ENCODE peak calls at places on chromosomes 16 and 17, in ten cellular contexts. One of them, this sample, is unnamed.

GRCh38 chr17:59842901-59843652 is 49.7 kb downstream of the TUBD1 start:
- DNase-seq in activated CD4-positive, alpha-beta T cell treated with anti-CD3 and anti-CD28 coated beads, Interleukin-2, amount 50 U/mL, for 1 hour: peak; percentile 45
- DNase-seq in EH: peak; percentile 98
- DNase-seq in nucleus accumbens: no peak
- DNase-seq in mesothelial cell of epicardium: no peak
- DNase-seq in fibroblast of lung: peak; percentile 97
- DNase-seq in EL: peak; percentile 94
- DNase-seq in activated T-helper 1 cell treated with anti-CD3 and anti-CD28 coated beads, Interleukin-2, amount 50 U/mL, for 16 hours: no peak
- DNase-seq in NCI-H1417: no peak
- DNase-seq in NCI-H1436 treated with DMSO at 0.1 percent for 48 hours: no peak
- DNase-seq in this sample: no peak

GRCh38 chr16:11203111-11203623 is 52.8 kb downstream of the SOCS1 start:
- DNase-seq in EL: no peak
- DNase-seq in fibroblast of lung: no peak
- DNase-seq in activated T-helper 1 cell treated with anti-CD3 and anti-CD28 coated beads, Interleukin-2, amount 50 U/mL, for 16 hours: no peak
- DNase-seq in mesothelial cell of epicardium: no peak
- DNase-seq in nucleus accumbens: no peak
- DNase-seq in NCI-H1417: peak; percentile 9
- DNase-seq in NCI-H1436 treated with DMSO at 0.1 percent for 48 hours: no peak
- DNase-seq in EH: no peak
- DNase-seq in activated CD4-positive, alpha-beta T cell treated with anti-CD3 and anti-CD28 coated beads, Interleukin-2, amount 50 U/mL, for 1 hour: no peak
- DNase-seq in this sample: no peak

GRCh38 chr17:4703330-4703691 is 626 bp downstream of the PELP1 start:
- DNase-seq in NCI-H1417: no peak
- DNase-seq in activated CD4-positive, alpha-beta T cell treated with anti-CD3 and anti-CD28 coated beads, Interleukin-2, amount 50 U/mL, for 1 hour: no peak
- DNase-seq in EL: no peak
- DNase-seq in fibroblast of lung: no peak
- DNase-seq in NCI-H1436 treated with DMSO at 0.1 percent for 48 hours: no peak
- DNase-seq in mesothelial cell of epicardium: no peak
- DNase-seq in nucleus accumbens: no peak
- DNase-seq in EH: no peak
- DNase-seq in activated T-helper 1 cell treated with anti-CD3 and anti-CD28 coated beads, Interleukin-2, amount 50 U/mL, for 16 hours: no peak
- DNase-seq in this sample: no peak

GRCh38 chr17:3800362-3801042 is 486 bp downstream of the ITGAE start:
- DNase-seq in EH: no peak
- DNase-seq in nucleus accumbens: no peak
- DNase-seq in NCI-H1436 treated with DMSO at 0.1 percent for 48 hours: no peak
- DNase-seq in fibroblast of lung: no peak
- DNase-seq in activated CD4-positive, alpha-beta T cell treated with anti-CD3 and anti-CD28 coated beads, Interleukin-2, amount 50 U/mL, for 1 hour: no peak
- DNase-seq in EL: no peak
- DNase-seq in NCI-H1417: no peak
- DNase-seq in mesothelial cell of epicardium: no peak
- DNase-seq in activated T-helper 1 cell treated with anti-CD3 and anti-CD28 coated beads, Interleukin-2, amount 50 U/mL, for 16 hours: no peak
- DNase-seq in this sample: no peak

GRCh38 chr16:22184615-22184968 is 21.5 kb upstream of the EEF2K start:
- DNase-seq in EH: no peak
- DNase-seq in nucleus accumbens: no peak
- DNase-seq in NCI-H1417: no peak
- DNase-seq in fibroblast of lung: no peak
- DNase-seq in activated CD4-positive, alpha-beta T cell treated with anti-CD3 and anti-CD28 coated beads, Interleukin-2, amount 50 U/mL, for 1 hour: no peak
- DNase-seq in NCI-H1436 treated with DMSO at 0.1 percent for 48 hours: no peak
- DNase-seq in activated T-helper 1 cell treated with anti-CD3 and anti-CD28 coated beads, Interleukin-2, amount 50 U/mL, for 16 hours: no peak
- DNase-seq in EL: no peak
- DNase-seq in mesothelial cell of epicardium: no peak
- DNase-seq in this sample: no peak

GRCh38 chr17:33218657-33219298 is 74.3 kb downstream of the ASIC2 start:
- DNase-seq in activated T-helper 1 cell treated with anti-CD3 and anti-CD28 coated beads, Interleukin-2, amount 50 U/mL, for 16 hours: no peak
- DNase-seq in fibroblast of lung: peak; percentile 51
- DNase-seq in mesothelial cell of epicardium: no peak
- DNase-seq in NCI-H1436 treated with DMSO at 0.1 percent for 48 hours: no peak
- DNase-seq in nucleus accumbens: no peak
- DNase-seq in EH: peak; percentile 44
- DNase-seq in NCI-H1417: no peak
- DNase-seq in EL: no peak
- DNase-seq in activated CD4-positive, alpha-beta T cell treated with anti-CD3 and anti-CD28 coated beads, Interleukin-2, amount 50 U/mL, for 1 hour: no peak
- DNase-seq in this sample: peak; percentile 51

GRCh38 chr16:19084139-19084538 is 16.7 kb downstream of the COQ7 start:
- DNase-seq in NCI-H1417: no peak
- DNase-seq in EL: no peak
- DNase-seq in NCI-H1436 treated with DMSO at 0.1 percent for 48 hours: no peak
- DNase-seq in mesothelial cell of epicardium: no peak
- DNase-seq in activated T-helper 1 cell treated with anti-CD3 and anti-CD28 coated beads, Interleukin-2, amount 50 U/mL, for 16 hours: no peak
- DNase-seq in EH: no peak
- DNase-seq in fibroblast of lung: no peak
- DNase-seq in nucleus accumbens: no peak
- DNase-seq in activated CD4-positive, alpha-beta T cell treated with anti-CD3 and anti-CD28 coated beads, Interleukin-2, amount 50 U/mL, for 1 hour: no peak
- DNase-seq in this sample: no peak

GRCh38 chr16:29745126-29745852 is 501 bp downstream of the C16orf54 start:
- DNase-seq in EL: no peak
- DNase-seq in NCI-H1417: no peak
- DNase-seq in nucleus accumbens: no peak
- DNase-seq in NCI-H1436 treated with DMSO at 0.1 percent for 48 hours: no peak
- DNase-seq in EH: no peak
- DNase-seq in activated T-helper 1 cell treated with anti-CD3 and anti-CD28 coated beads, Interleukin-2, amount 50 U/mL, for 16 hours: no peak
- DNase-seq in activated CD4-positive, alpha-beta T cell treated with anti-CD3 and anti-CD28 coated beads, Interleukin-2, amount 50 U/mL, for 1 hour: peak; percentile 40
- DNase-seq in mesothelial cell of epicardium: no peak
- DNase-seq in fibroblast of lung: no peak
- DNase-seq in this sample: no peak

GRCh38 chr17:79294459-79295071 is 219.9 kb downstream of the ENGASE start:
- DNase-seq in activated T-helper 1 cell treated with anti-CD3 and anti-CD28 coated beads, Interleukin-2, amount 50 U/mL, for 16 hours: peak; percentile 22
- DNase-seq in fibroblast of lung: peak; percentile 32
- DNase-seq in NCI-H1436 treated with DMSO at 0.1 percent for 48 hours: no peak
- DNase-seq in EH: peak; percentile 39
- DNase-seq in activated CD4-positive, alpha-beta T cell treated with anti-CD3 and anti-CD28 coated beads, Interleukin-2, amount 50 U/mL, for 1 hour: peak; percentile 36
- DNase-seq in nucleus accumbens: peak; percentile 6
- DNase-seq in NCI-H1417: no peak
- DNase-seq in EL: peak; percentile 35
- DNase-seq in mesothelial cell of epicardium: peak; percentile 94
- DNase-seq in this sample: peak; percentile 54

GRCh38 chr17:78828470-78829185 is 12.0 kb downstream of the USP36 start:
- DNase-seq in mesothelial cell of epicardium: no peak
- DNase-seq in EH: peak; percentile 72
- DNase-seq in nucleus accumbens: no peak
- DNase-seq in fibroblast of lung: peak; percentile 66
- DNase-seq in NCI-H1417: no peak
- DNase-seq in activated CD4-positive, alpha-beta T cell treated with anti-CD3 and anti-CD28 coated beads, Interleukin-2, amount 50 U/mL, for 1 hour: no peak
- DNase-seq in EL: peak; percentile 70
- DNase-seq in NCI-H1436 treated with DMSO at 0.1 percent for 48 hours: no peak
- DNase-seq in activated T-helper 1 cell treated with anti-CD3 and anti-CD28 coated beads, Interleukin-2, amount 50 U/mL, for 16 hours: no peak
- DNase-seq in this sample: peak; percentile 75

GRCh38 chr17:18261146-18261515 is 669 bp downstream of the MIEF2 start:
- DNase-seq in NCI-H1436 treated with DMSO at 0.1 percent for 48 hours: no peak
- DNase-seq in fibroblast of lung: peak; percentile 30
- DNase-seq in nucleus accumbens: no peak
- DNase-seq in EL: peak; percentile 71
- DNase-seq in activated CD4-positive, alpha-beta T cell treated with anti-CD3 and anti-CD28 coated beads, Interleukin-2, amount 50 U/mL, for 1 hour: peak; percentile 18
- DNase-seq in EH: peak; percentile 71
- DNase-seq in activated T-helper 1 cell treated with anti-CD3 and anti-CD28 coated beads, Interleukin-2, amount 50 U/mL, for 16 hours: no peak
- DNase-seq in mesothelial cell of epicardium: no peak
- DNase-seq in NCI-H1417: no peak
- DNase-seq in this sample: peak; percentile 84

GRCh38 chr16:11612110-11612981 is 25.6 kb upstream of the LITAF start:
- DNase-seq in EH: no peak
- DNase-seq in activated CD4-positive, alpha-beta T cell treated with anti-CD3 and anti-CD28 coated beads, Interleukin-2, amount 50 U/mL, for 1 hour: no peak
- DNase-seq in NCI-H1436 treated with DMSO at 0.1 percent for 48 hours: no peak
- DNase-seq in NCI-H1417: no peak
- DNase-seq in nucleus accumbens: no peak
- DNase-seq in mesothelial cell of epicardium: no peak
- DNase-seq in activated T-helper 1 cell treated with anti-CD3 and anti-CD28 coated beads, Interleukin-2, amount 50 U/mL, for 16 hours: no peak
- DNase-seq in EL: no peak
- DNase-seq in fibroblast of lung: no peak
- DNase-seq in this sample: no peak

GRCh38 chr16:85210423-85211169 is 98.3 kb upstream of the CIBAR2 start:
- DNase-seq in fibroblast of lung: peak; percentile 86
- DNase-seq in EL: peak; percentile 90
- DNase-seq in nucleus accumbens: no peak
- DNase-seq in activated T-helper 1 cell treated with anti-CD3 and anti-CD28 coated beads, Interleukin-2, amount 50 U/mL, for 16 hours: no peak
- DNase-seq in NCI-H1436 treated with DMSO at 0.1 percent for 48 hours: no peak
- DNase-seq in NCI-H1417: no peak
- DNase-seq in activated CD4-positive, alpha-beta T cell treated with anti-CD3 and anti-CD28 coated beads, Interleukin-2, amount 50 U/mL, for 1 hour: no peak
- DNase-seq in mesothelial cell of epicardium: no peak
- DNase-seq in EH: peak; percentile 95
- DNase-seq in this sample: peak; percentile 82

GRCh38 chr16:58148526-58148925 is 19.3 kb upstream of the CFAP20 start:
- DNase-seq in nucleus accumbens: no peak
- DNase-seq in EL: no peak
- DNase-seq in mesothelial cell of epicardium: no peak
- DNase-seq in activated T-helper 1 cell treated with anti-CD3 and anti-CD28 coated beads, Interleukin-2, amount 50 U/mL, for 16 hours: no peak
- DNase-seq in NCI-H1417: no peak
- DNase-seq in NCI-H1436 treated with DMSO at 0.1 percent for 48 hours: no peak
- DNase-seq in activated CD4-positive, alpha-beta T cell treated with anti-CD3 and anti-CD28 coated beads, Interleukin-2, amount 50 U/mL, for 1 hour: no peak
- DNase-seq in EH: no peak
- DNase-seq in fibroblast of lung: no peak
- DNase-seq in this sample: no peak

GRCh38 chr17:55458977-55459376 is 37.3 kb upstream of the MMD start:
- DNase-seq in fibroblast of lung: peak; percentile 73
- DNase-seq in activated T-helper 1 cell treated with anti-CD3 and anti-CD28 coated beads, Interleukin-2, amount 50 U/mL, for 16 hours: no peak
- DNase-seq in EH: peak; percentile 25
- DNase-seq in EL: peak; percentile 66
- DNase-seq in NCI-H1436 treated with DMSO at 0.1 percent for 48 hours: no peak
- DNase-seq in NCI-H1417: no peak
- DNase-seq in nucleus accumbens: no peak
- DNase-seq in activated CD4-positive, alpha-beta T cell treated with anti-CD3 and anti-CD28 coated beads, Interleukin-2, amount 50 U/mL, for 1 hour: no peak
- DNase-seq in mesothelial cell of epicardium: no peak
- DNase-seq in this sample: peak; percentile 29

GRCh38 chr16:65833171-65833871 is 533.2 kb upstream of the CDH5 start:
- DNase-seq in mesothelial cell of epicardium: no peak
- DNase-seq in EL: peak; percentile 89
- DNase-seq in NCI-H1436 treated with DMSO at 0.1 percent for 48 hours: no peak
- DNase-seq in activated T-helper 1 cell treated with anti-CD3 and anti-CD28 coated beads, Interleukin-2, amount 50 U/mL, for 16 hours: no peak
- DNase-seq in activated CD4-positive, alpha-beta T cell treated with anti-CD3 and anti-CD28 coated beads, Interleukin-2, amount 50 U/mL, for 1 hour: no peak
- DNase-seq in nucleus accumbens: no peak
- DNase-seq in NCI-H1417: no peak
- DNase-seq in EH: peak; percentile 95
- DNase-seq in fibroblast of lung: peak; percentile 64
- DNase-seq in this sample: peak; percentile 13

GRCh38 chr17:72296456-72296855 is 175.6 kb downstream of the SOX9 start:
- DNase-seq in activated CD4-positive, alpha-beta T cell treated with anti-CD3 and anti-CD28 coated beads, Interleukin-2, amount 50 U/mL, for 1 hour: no peak
- DNase-seq in mesothelial cell of epicardium: no peak
- DNase-seq in nucleus accumbens: no peak
- DNase-seq in EL: peak; percentile 15
- DNase-seq in fibroblast of lung: peak; percentile 31
- DNase-seq in NCI-H1417: no peak
- DNase-seq in EH: no peak
- DNase-seq in NCI-H1436 treated with DMSO at 0.1 percent for 48 hours: no peak
- DNase-seq in activated T-helper 1 cell treated with anti-CD3 and anti-CD28 coated beads, Interleukin-2, amount 50 U/mL, for 16 hours: no peak
- DNase-seq in this sample: no peak

GRCh38 chr16:75584108-75584507 is 17.9 kb downstream of the GABARAPL2 start:
- DNase-seq in nucleus accumbens: no peak
- DNase-seq in mesothelial cell of epicardium: no peak
- DNase-seq in fibroblast of lung: no peak
- DNase-seq in EH: no peak
- DNase-seq in activated T-helper 1 cell treated with anti-CD3 and anti-CD28 coated beads, Interleukin-2, amount 50 U/mL, for 16 hours: no peak
- DNase-seq in NCI-H1417: no peak
- DNase-seq in EL: no peak
- DNase-seq in NCI-H1436 treated with DMSO at 0.1 percent for 48 hours: no peak
- DNase-seq in activated CD4-positive, alpha-beta T cell treated with anti-CD3 and anti-CD28 coated beads, Interleukin-2, amount 50 U/mL, for 1 hour: no peak
- DNase-seq in this sample: no peak

GRCh38 chr16:49464877-49465504 is 91.4 kb downstream of the C16orf78 start:
- DNase-seq in activated T-helper 1 cell treated with anti-CD3 and anti-CD28 coated beads, Interleukin-2, amount 50 U/mL, for 16 hours: no peak
- DNase-seq in nucleus accumbens: no peak
- DNase-seq in EL: no peak
- DNase-seq in mesothelial cell of epicardium: peak; percentile 50
- DNase-seq in NCI-H1436 treated with DMSO at 0.1 percent for 48 hours: peak; percentile 66
- DNase-seq in EH: no peak
- DNase-seq in NCI-H1417: peak; percentile 28
- DNase-seq in fibroblast of lung: no peak
- DNase-seq in activated CD4-positive, alpha-beta T cell treated with anti-CD3 and anti-CD28 coated beads, Interleukin-2, amount 50 U/mL, for 1 hour: no peak
- DNase-seq in this sample: no peak

GRCh38 chr16:83870830-83871229 is 28.1 kb upstream of the MLYCD start:
- DNase-seq in activated T-helper 1 cell treated with anti-CD3 and anti-CD28 coated beads, Interleukin-2, amount 50 U/mL, for 16 hours: no peak
- DNase-seq in nucleus accumbens: no peak
- DNase-seq in EH: no peak
- DNase-seq in activated CD4-positive, alpha-beta T cell treated with anti-CD3 and anti-CD28 coated beads, Interleukin-2, amount 50 U/mL, for 1 hour: no peak
- DNase-seq in EL: no peak
- DNase-seq in NCI-H1417: no peak
- DNase-seq in fibroblast of lung: no peak
- DNase-seq in NCI-H1436 treated with DMSO at 0.1 percent for 48 hours: no peak
- DNase-seq in mesothelial cell of epicardium: no peak
- DNase-seq in this sample: no peak

GRCh38 chr16:70695351-70696070 is 9.7 kb upstream of the MTSS2 start:
- DNase-seq in NCI-H1436 treated with DMSO at 0.1 percent for 48 hours: no peak
- DNase-seq in nucleus accumbens: no peak
- DNase-seq in activated CD4-positive, alpha-beta T cell treated with anti-CD3 and anti-CD28 coated beads, Interleukin-2, amount 50 U/mL, for 1 hour: no peak
- DNase-seq in fibroblast of lung: no peak
- DNase-seq in EH: peak; percentile 64
- DNase-seq in mesothelial cell of epicardium: no peak
- DNase-seq in EL: peak; percentile 67
- DNase-seq in activated T-helper 1 cell treated with anti-CD3 and anti-CD28 coated beads, Interleukin-2, amount 50 U/mL, for 16 hours: no peak
- DNase-seq in NCI-H1417: peak; percentile 5
- DNase-seq in this sample: no peak

GRCh38 chr17:81890447-81891302 is 711 bp downstream of the ALYREF start:
- DNase-seq in activated CD4-positive, alpha-beta T cell treated with anti-CD3 and anti-CD28 coated beads, Interleukin-2, amount 50 U/mL, for 1 hour: no peak
- DNase-seq in activated T-helper 1 cell treated with anti-CD3 and anti-CD28 coated beads, Interleukin-2, amount 50 U/mL, for 16 hours: no peak
- DNase-seq in mesothelial cell of epicardium: no peak
- DNase-seq in NCI-H1436 treated with DMSO at 0.1 percent for 48 hours: no peak
- DNase-seq in nucleus accumbens: no peak
- DNase-seq in fibroblast of lung: no peak
- DNase-seq in EH: peak; percentile 25
- DNase-seq in NCI-H1417: no peak
- DNase-seq in EL: no peak
- DNase-seq in this sample: no peak

GRCh38 chr16:82067042-82067809 is 32.2 kb downstream of the HSD17B2 start:
- DNase-seq in EL: no peak
- DNase-seq in activated CD4-positive, alpha-beta T cell treated with anti-CD3 and anti-CD28 coated beads, Interleukin-2, amount 50 U/mL, for 1 hour: no peak
- DNase-seq in activated T-helper 1 cell treated with anti-CD3 and anti-CD28 coated beads, Interleukin-2, amount 50 U/mL, for 16 hours: no peak
- DNase-seq in nucleus accumbens: no peak
- DNase-seq in mesothelial cell of epicardium: no peak
- DNase-seq in NCI-H1436 treated with DMSO at 0.1 percent for 48 hours: no peak
- DNase-seq in NCI-H1417: no peak
- DNase-seq in EH: no peak
- DNase-seq in fibroblast of lung: no peak
- DNase-seq in this sample: peak; percentile 18

GRCh38 chr16:10743610-10744369 is at the start of gene NUBP1:
- DNase-seq in activated T-helper 1 cell treated with anti-CD3 and anti-CD28 coated beads, Interleukin-2, amount 50 U/mL, for 16 hours: peak; percentile 100
- DNase-seq in NCI-H1436 treated with DMSO at 0.1 percent for 48 hours: peak; percentile 72
- DNase-seq in NCI-H1417: peak; percentile 90
- DNase-seq in mesothelial cell of epicardium: peak; percentile 99
- DNase-seq in nucleus accumbens: peak; percentile 100
- DNase-seq in EL: peak; percentile 97
- DNase-seq in fibroblast of lung: peak; percentile 98
- DNase-seq in EH: peak; percentile 98
- DNase-seq in activated CD4-positive, alpha-beta T cell treated with anti-CD3 and anti-CD28 coated beads, Interleukin-2, amount 50 U/mL, for 1 hour: peak; percentile 99
- DNase-seq in this sample: peak; percentile 96

GRCh38 chr17:17876959-17877547 is 40.3 kb upstream of the SREBF1 start:
- DNase-seq in mesothelial cell of epicardium: peak; percentile 51
- DNase-seq in activated CD4-positive, alpha-beta T cell treated with anti-CD3 and anti-CD28 coated beads, Interleukin-2, amount 50 U/mL, for 1 hour: no peak
- DNase-seq in activated T-helper 1 cell treated with anti-CD3 and anti-CD28 coated beads, Interleukin-2, amount 50 U/mL, for 16 hours: no peak
- DNase-seq in fibroblast of lung: peak; percentile 71
- DNase-seq in EH: peak; percentile 62
- DNase-seq in NCI-H1417: no peak
- DNase-seq in EL: peak; percentile 20
- DNase-seq in nucleus accumbens: no peak
- DNase-seq in NCI-H1436 treated with DMSO at 0.1 percent for 48 hours: no peak
- DNase-seq in this sample: no peak

GRCh38 chr16:63981639-63982038 is 1140.2 kb downstream of the CDH11 start:
- DNase-seq in fibroblast of lung: no peak
- DNase-seq in NCI-H1417: no peak
- DNase-seq in NCI-H1436 treated with DMSO at 0.1 percent for 48 hours: no peak
- DNase-seq in activated T-helper 1 cell treated with anti-CD3 and anti-CD28 coated beads, Interleukin-2, amount 50 U/mL, for 16 hours: no peak
- DNase-seq in EL: no peak
- DNase-seq in EH: no peak
- DNase-seq in activated CD4-positive, alpha-beta T cell treated with anti-CD3 and anti-CD28 coated beads, Interleukin-2, amount 50 U/mL, for 1 hour: no peak
- DNase-seq in mesothelial cell of epicardium: no peak
- DNase-seq in nucleus accumbens: no peak
- DNase-seq in this sample: no peak

GRCh38 chr16:68298907-68299515 is 11.7 kb downstream of the SLC7A6OS start:
- DNase-seq in activated T-helper 1 cell treated with anti-CD3 and anti-CD28 coated beads, Interleukin-2, amount 50 U/mL, for 16 hours: no peak
- DNase-seq in fibroblast of lung: peak; percentile 73
- DNase-seq in activated CD4-positive, alpha-beta T cell treated with anti-CD3 and anti-CD28 coated beads, Interleukin-2, amount 50 U/mL, for 1 hour: no peak
- DNase-seq in NCI-H1417: no peak
- DNase-seq in mesothelial cell of epicardium: peak; percentile 42
- DNase-seq in NCI-H1436 treated with DMSO at 0.1 percent for 48 hours: no peak
- DNase-seq in EH: peak; percentile 86
- DNase-seq in nucleus accumbens: no peak
- DNase-seq in EL: peak; percentile 83
- DNase-seq in this sample: peak; percentile 50

GRCh38 chr16:10078541-10078949 is 103.7 kb downstream of the GRIN2A start:
- DNase-seq in activated T-helper 1 cell treated with anti-CD3 and anti-CD28 coated beads, Interleukin-2, amount 50 U/mL, for 16 hours: no peak
- DNase-seq in activated CD4-positive, alpha-beta T cell treated with anti-CD3 and anti-CD28 coated beads, Interleukin-2, amount 50 U/mL, for 1 hour: no peak
- DNase-seq in mesothelial cell of epicardium: no peak
- DNase-seq in NCI-H1436 treated with DMSO at 0.1 percent for 48 hours: no peak
- DNase-seq in EH: no peak
- DNase-seq in EL: no peak
- DNase-seq in NCI-H1417: no peak
- DNase-seq in nucleus accumbens: no peak
- DNase-seq in fibroblast of lung: no peak
- DNase-seq in this sample: no peak